ENCODE peak calls at places on chromosomes 6 and 20, in nine cellular contexts. U is HT1080; T is GDM1; W is glutamatergic neuron; Z is gastrocnemius medialis; I is effector CD4-positive, alpha-beta T cell; E is AG20443; R is AG09319; P is upper lobe of left lung. X is an unnamed sample.

GRCh38 chr6:5930968-5931367 is 75.8 kb downstream of the NRN1 start:
- DNase-seq in W (no peak), P (no peak), R (no peak), E (no peak), T (no peak), Z (no peak), U (no peak), I (no peak), X (no peak)

GRCh38 chr6:22497299-22497698 is 72.1 kb upstream of the HDGFL1 start:
- DNase-seq in W (no peak), R (no peak), I (no peak), Z (no peak), T (no peak), E (no peak), P (no peak), U (no peak), X (no peak)

GRCh38 chr6:127267742-127268588 is 1.3 kb downstream of the RNF146 start:
- DNase-seq in E (no peak), W (no peak), P (no peak), I (no peak), R (no peak), T (no peak), Z (no peak), U (no peak), X (no peak)

GRCh38 chr6:144362042-144363018 is 77.2 kb downstream of the UTRN start:
- DNase-seq in W (no peak), P (no peak), U (no peak), I (no peak), R (no peak), E (no peak), T (no peak), Z (no peak), X (no peak)

GRCh38 chr20:25464501-25465204 is 57.2 kb downstream of the GINS1 start:
- DNase-seq in U (no peak), I (no peak), T (no peak), E (no peak), R (no peak), W (no peak), Z (no peak), P (no peak), X (no peak)

GRCh38 chr6:81802356-81802755 is 49.9 kb upstream of the TENT5A start:
- DNase-seq in P (no peak), U (no peak), I (no peak), E (no peak), Z (no peak), W (no peak), T (no peak), R (no peak), X (no peak)

GRCh38 chr6:27406085-27406484 is 17.5 kb downstream of the ZNF391 start:
- DNase-seq in W (no peak), P (no peak), U (no peak), Z (no peak), I (no peak), T (no peak), R (no peak), E (no peak), X (no peak)

GRCh38 chr6:4844108-4844507 is 67.9 kb downstream of the CDYL start:
- DNase-seq in W (peak; percentile 36), U (no peak), R (no peak), T (no peak), P (no peak), E (no peak), Z (no peak), I (no peak), X (no peak)

GRCh38 chr20:32636821-32637220 is 36.9 kb downstream of the C20orf203 start:
- DNase-seq in Z (no peak), W (no peak), U (no peak), T (no peak), P (no peak), R (no peak), I (no peak), E (no peak), X (no peak)

GRCh38 chr20:36975085-36975829 is 23.7 kb upstream of the SAMHD1 start:
- DNase-seq in W (no peak), U (no peak), T (no peak), R (no peak), Z (no peak), I (peak; percentile 69), P (no peak), E (no peak), X (no peak)

GRCh38 chr6:142746524-142746923 is 198.5 kb downstream of the HIVEP2 start:
- DNase-seq in Z (no peak), E (no peak), T (no peak), U (peak; percentile 39), P (no peak), W (peak; percentile 38), R (no peak), I (peak; percentile 17), X (no peak)

GRCh38 chr6:15715060-15715459 is 52.2 kb upstream of the DTNBP1 start:
- DNase-seq in I (no peak), U (peak; percentile 53), P (no peak), W (no peak), T (no peak), R (no peak), E (peak; percentile 42), Z (peak; percentile 6), X (peak; percentile 53)

X was measured in kidney glomerular epithelial cell.